ENCODE peak calls at places on chromosomes 2 and 18, in four cellular contexts. P is neural progenitor cell, O is OCI-LY7, K is HFF-Myc. C is an unnamed sample.

GRCh38 chr2:23335550-23335949 is 49.4 kb upstream of the KLHL29 start:
- DNase-seq in P (no peak), O (no peak), K (no peak), C (no peak)

GRCh38 chr2:139924070-139924469 is 1143.9 kb upstream of the NXPH2 start:
- DNase-seq in P (peak; percentile 43), O (no peak), K (no peak), C (no peak)

GRCh38 chr18:61335737-61336555 is 2.7 kb downstream of the CDH20 start:
- DNase-seq in P (no peak), O (no peak), K (no peak), C (no peak)

GRCh38 chr2:157596992-157597681 is 31.5 kb downstream of the ACVR1C start:
- DNase-seq in P (peak; percentile 78), O (no peak), K (no peak), C (no peak)

GRCh38 chr2:200618051-200618419 is 32.2 kb downstream of the AOX1 start:
- DNase-seq in P (no peak), O (no peak), K (no peak), C (no peak)

GRCh38 chr18:12883003-12883683 is 894 bp downstream of the PTPN2 start:
- DNase-seq in P (peak; percentile 21), O (no peak), K (no peak), C (no peak)

GRCh38 chr2:55616509-55617159 is 788 bp downstream of the PPP4R3B start:
- DNase-seq in P (peak; percentile 46), O (peak; percentile 58), K (no peak), C (no peak)

GRCh38 chr18:56233595-56233994 is 404.8 kb downstream of the TXNL1 start:
- DNase-seq in P (no peak), O (no peak), K (peak; percentile 31), C (peak; percentile 69)

GRCh38 chr2:36569267-36569860 is 28.6 kb downstream of the FEZ2 start:
- DNase-seq in P (no peak), O (no peak), K (no peak), C (no peak)

GRCh38 chr2:120881981-120882788 is 146.5 kb downstream of the GLI2 start:
- DNase-seq in P (no peak), O (no peak), K (no peak), C (no peak)

GRCh38 chr2:120884406-120885290 is 149.0 kb downstream of the GLI2 start:
- DNase-seq in P (no peak), O (no peak), K (no peak), C (no peak)

GRCh38 chr2:120885749-120886148 is 150.1 kb downstream of the GLI2 start:
- DNase-seq in P (no peak), O (no peak), K (no peak), C (no peak)

GRCh38 chr2:120885311-120885710 is 149.6 kb downstream of the GLI2 start:
- DNase-seq in P (no peak), O (no peak), K (no peak), C (no peak)

GRCh38 chr2:120883607-120884405 is 148.1 kb downstream of the GLI2 start:
- DNase-seq in P (peak; percentile 37), O (no peak), K (no peak), C (no peak)
- TF ChIP-seq CTCF in P (peak; percentile 38), O (no peak), K (no peak), C (no peak)

DNA sequence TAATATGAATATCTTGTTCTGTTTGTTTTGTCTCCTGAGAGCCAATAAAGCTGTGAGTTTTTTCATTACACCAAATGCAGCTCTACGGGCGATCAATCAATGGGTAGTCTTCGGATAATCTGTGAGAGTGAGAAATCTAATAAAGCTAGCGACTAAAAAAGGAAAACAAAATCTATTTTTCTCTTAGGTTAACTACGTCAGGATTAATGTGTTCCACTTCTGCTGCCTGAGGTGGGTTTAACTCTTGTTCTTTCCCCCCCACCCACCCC is 63.1 kb upstream of the PSMD14 start:
- DNase-seq in P (no peak), O (no peak), K (no peak), C (no peak)
- H3K4me3 ChIP-seq in P (peak overlapping the region; percentile 37), O (peak overlapping the region; percentile 73), K (no peak overlapping the region), C (no peak overlapping the region)

GRCh38 chr2:237085261-237086221 is at the start of gene COPS8:
- DNase-seq in P (peak; percentile 97), O (peak; percentile 93), K (peak; percentile 71), C (no peak)
- TF ChIP-seq CTCF in P (peak; percentile 36), O (peak; percentile 50), K (no peak), C (no peak)

DNA sequence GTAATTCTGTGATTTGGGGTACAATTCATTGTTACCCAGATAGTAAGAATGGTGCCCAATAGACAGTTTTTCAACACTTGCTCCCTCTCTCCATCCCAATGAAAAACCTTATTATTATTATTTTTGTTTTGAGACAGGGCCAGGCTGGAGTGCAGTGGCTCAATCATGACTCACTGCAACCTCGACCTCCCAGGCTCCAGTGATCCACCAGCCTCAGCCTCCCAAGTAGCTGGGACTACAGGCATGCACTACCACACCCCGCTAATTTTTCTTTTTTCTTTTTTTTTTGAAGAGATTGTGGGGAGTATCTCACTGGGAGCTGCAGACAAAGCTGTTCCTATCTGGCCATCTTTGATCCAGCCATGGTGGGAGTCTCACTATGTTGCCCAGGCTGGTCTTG is 7.2 kb downstream of the TGFA start:
- DNase-seq in P (no peak), O (no peak), K (no peak), C (no peak)
- H3K4me3 ChIP-seq in P (no peak overlapping the region), O (no peak overlapping the region), K (no peak overlapping the region), C (no peak overlapping the region)